ENCODE peak calls at places on chromosomes 12 and 14, in eight cellular contexts. One of them, this sample, is unnamed.

GRCh38 chr14:41302776-41303175 is 303.9 kb upstream of the LRFN5 start:
- DNase-seq in RWPE1: no peak
- DNase-seq in activated naive CD4-positive, alpha-beta T cell: no peak
- DNase-seq in OCI-M1: no peak
- DNase-seq in GM04504: no peak
- DNase-seq in fibroblast of the aortic adventitia: no peak
- DNase-seq in T-cell: no peak
- DNase-seq in mesenchymal stem cell: no peak
- DNase-seq in this sample: no peak

GRCh38 chr12:118606690-118607089 is 230.3 kb downstream of the SUDS3 start:
- DNase-seq in RWPE1: no peak
- DNase-seq in activated naive CD4-positive, alpha-beta T cell: no peak
- DNase-seq in OCI-M1: no peak
- DNase-seq in GM04504: no peak
- DNase-seq in fibroblast of the aortic adventitia: no peak
- DNase-seq in T-cell: no peak
- DNase-seq in mesenchymal stem cell: no peak
- DNase-seq in this sample: no peak

GRCh38 chr12:988616-989015 is 2.4 kb upstream of the ERC1 start:
- DNase-seq in RWPE1: no peak
- DNase-seq in activated naive CD4-positive, alpha-beta T cell: no peak
- DNase-seq in OCI-M1: peak
- DNase-seq in GM04504: no peak
- DNase-seq in fibroblast of the aortic adventitia: no peak
- DNase-seq in T-cell: no peak
- DNase-seq in mesenchymal stem cell: no peak
- DNase-seq in this sample: no peak

GRCh38 chr12:27966870-27967269 is 5.7 kb downstream of the PTHLH start:
- DNase-seq in RWPE1: peak
- DNase-seq in activated naive CD4-positive, alpha-beta T cell: no peak
- DNase-seq in OCI-M1: peak
- DNase-seq in GM04504: peak
- DNase-seq in fibroblast of the aortic adventitia: peak
- DNase-seq in T-cell: no peak
- DNase-seq in mesenchymal stem cell: peak
- DNase-seq in this sample: no peak

GRCh38 chr12:51846911-51847829 is 1.3 kb downstream of the FIGNL2 start:
- DNase-seq in RWPE1: no peak
- DNase-seq in activated naive CD4-positive, alpha-beta T cell: no peak
- DNase-seq in OCI-M1: no peak
- DNase-seq in GM04504: no peak
- DNase-seq in fibroblast of the aortic adventitia: no peak
- DNase-seq in T-cell: peak
- DNase-seq in mesenchymal stem cell: peak
- DNase-seq in this sample: peak

GRCh38 chr12:88375301-88375959 is 204.8 kb downstream of the KITLG start:
- DNase-seq in RWPE1: no peak
- DNase-seq in activated naive CD4-positive, alpha-beta T cell: no peak
- DNase-seq in OCI-M1: no peak
- DNase-seq in GM04504: no peak
- DNase-seq in fibroblast of the aortic adventitia: no peak
- DNase-seq in T-cell: no peak
- DNase-seq in mesenchymal stem cell: no peak
- DNase-seq in this sample: no peak

GRCh38 chr12:108853426-108853825 is 4.0 kb downstream of the SSH1 start:
- DNase-seq in RWPE1: no peak
- DNase-seq in activated naive CD4-positive, alpha-beta T cell: no peak
- DNase-seq in OCI-M1: no peak
- DNase-seq in GM04504: no peak
- DNase-seq in fibroblast of the aortic adventitia: no peak
- DNase-seq in T-cell: no peak
- DNase-seq in mesenchymal stem cell: no peak
- DNase-seq in this sample: no peak

GRCh38 chr14:94561656-94562010 is 391 bp downstream of the SERPINA4 start:
- DNase-seq in RWPE1: no peak
- DNase-seq in activated naive CD4-positive, alpha-beta T cell: no peak
- DNase-seq in OCI-M1: no peak
- DNase-seq in GM04504: no peak
- DNase-seq in fibroblast of the aortic adventitia: no peak
- DNase-seq in T-cell: no peak
- DNase-seq in mesenchymal stem cell: no peak
- DNase-seq in this sample: no peak

GRCh38 chr12:12534134-12534866 is 28.4 kb downstream of the DUSP16 start:
- DNase-seq in RWPE1: no peak
- DNase-seq in activated naive CD4-positive, alpha-beta T cell: no peak
- DNase-seq in OCI-M1: no peak
- DNase-seq in GM04504: no peak
- DNase-seq in fibroblast of the aortic adventitia: no peak
- DNase-seq in T-cell: no peak
- DNase-seq in mesenchymal stem cell: peak
- DNase-seq in this sample: peak

GRCh38 chr12:112936927-112937326 is 1.3 kb upstream of the OAS3 start:
- DNase-seq in RWPE1: peak
- DNase-seq in activated naive CD4-positive, alpha-beta T cell: no peak
- DNase-seq in OCI-M1: peak
- DNase-seq in GM04504: no peak
- DNase-seq in fibroblast of the aortic adventitia: peak
- DNase-seq in T-cell: no peak
- DNase-seq in mesenchymal stem cell: peak
- DNase-seq in this sample: no peak

GRCh38 chr14:99203801-99204200 is 68.2 kb downstream of the BCL11B start:
- DNase-seq in RWPE1: no peak
- DNase-seq in activated naive CD4-positive, alpha-beta T cell: no peak
- DNase-seq in OCI-M1: no peak
- DNase-seq in GM04504: no peak
- DNase-seq in fibroblast of the aortic adventitia: no peak
- DNase-seq in T-cell: no peak
- DNase-seq in mesenchymal stem cell: no peak
- DNase-seq in this sample: no peak

GRCh38 chr14:105315941-105316562 is 1.5 kb downstream of the PACS2 start:
- DNase-seq in RWPE1: peak
- DNase-seq in activated naive CD4-positive, alpha-beta T cell: no peak
- DNase-seq in OCI-M1: no peak
- DNase-seq in GM04504: no peak
- DNase-seq in fibroblast of the aortic adventitia: peak
- DNase-seq in T-cell: no peak
- DNase-seq in mesenchymal stem cell: peak
- DNase-seq in this sample: no peak

GRCh38 chr14:49408187-49408963 is 177.8 kb downstream of the RPS29 start:
- DNase-seq in RWPE1: no peak
- DNase-seq in activated naive CD4-positive, alpha-beta T cell: no peak
- DNase-seq in OCI-M1: peak
- DNase-seq in GM04504: no peak
- DNase-seq in fibroblast of the aortic adventitia: peak
- DNase-seq in T-cell: no peak
- DNase-seq in mesenchymal stem cell: no peak
- DNase-seq in this sample: no peak

GRCh38 chr14:99971929-99972747 is 93.1 kb upstream of the EVL start:
- DNase-seq in RWPE1: peak
- DNase-seq in activated naive CD4-positive, alpha-beta T cell: no peak
- DNase-seq in OCI-M1: no peak
- DNase-seq in GM04504: no peak
- DNase-seq in fibroblast of the aortic adventitia: peak
- DNase-seq in T-cell: no peak
- DNase-seq in mesenchymal stem cell: peak
- DNase-seq in this sample: peak

GRCh38 chr12:107661830-107662229 is 23.8 kb upstream of the PWP1 start:
- DNase-seq in RWPE1: no peak
- DNase-seq in activated naive CD4-positive, alpha-beta T cell: no peak
- DNase-seq in OCI-M1: no peak
- DNase-seq in GM04504: no peak
- DNase-seq in fibroblast of the aortic adventitia: no peak
- DNase-seq in T-cell: no peak
- DNase-seq in mesenchymal stem cell: no peak
- DNase-seq in this sample: no peak

GRCh38 chr12:20342111-20342510 is 26.2 kb upstream of the PDE3A start:
- DNase-seq in RWPE1: no peak
- DNase-seq in activated naive CD4-positive, alpha-beta T cell: no peak
- DNase-seq in OCI-M1: no peak
- DNase-seq in GM04504: no peak
- DNase-seq in fibroblast of the aortic adventitia: peak
- DNase-seq in T-cell: no peak
- DNase-seq in mesenchymal stem cell: no peak
- DNase-seq in this sample: no peak

GRCh38 chr12:9951026-9951652 is 19.0 kb upstream of the CLEC2A start:
- DNase-seq in RWPE1: no peak
- DNase-seq in activated naive CD4-positive, alpha-beta T cell: peak
- DNase-seq in OCI-M1: no peak
- DNase-seq in GM04504: no peak
- DNase-seq in fibroblast of the aortic adventitia: no peak
- DNase-seq in T-cell: peak
- DNase-seq in mesenchymal stem cell: no peak
- DNase-seq in this sample: no peak

GRCh38 chr14:67994561-67994960 is 175.0 kb downstream of the RAD51B start:
- DNase-seq in RWPE1: no peak
- DNase-seq in activated naive CD4-positive, alpha-beta T cell: no peak
- DNase-seq in OCI-M1: no peak
- DNase-seq in GM04504: no peak
- DNase-seq in fibroblast of the aortic adventitia: no peak
- DNase-seq in T-cell: no peak
- DNase-seq in mesenchymal stem cell: no peak
- DNase-seq in this sample: no peak

GRCh38 chr14:77076118-77076631 is 21.9 kb upstream of the CIPC start:
- DNase-seq in RWPE1: no peak
- DNase-seq in activated naive CD4-positive, alpha-beta T cell: no peak
- DNase-seq in OCI-M1: no peak
- DNase-seq in GM04504: no peak
- DNase-seq in fibroblast of the aortic adventitia: peak
- DNase-seq in T-cell: no peak
- DNase-seq in mesenchymal stem cell: peak
- DNase-seq in this sample: no peak

GRCh38 chr12:27183342-27183741 is 60.7 kb upstream of the STK38L start:
- DNase-seq in RWPE1: no peak
- DNase-seq in activated naive CD4-positive, alpha-beta T cell: no peak
- DNase-seq in OCI-M1: no peak
- DNase-seq in GM04504: no peak
- DNase-seq in fibroblast of the aortic adventitia: no peak
- DNase-seq in T-cell: no peak
- DNase-seq in mesenchymal stem cell: no peak
- DNase-seq in this sample: no peak